ENCODE peak calls at places on chromosome 13, in five cellular contexts. N is activated CD4-positive, alpha-beta T cell treated with anti-CD3 and anti-CD28 coated beads, Interleukin-2, amount 10 ng/mL, durations not matched to agents 7 days and 5 days; E is HFFc6; K is activated effector memory CD4-positive, alpha-beta T cell treated with Interleukin-2 at 50 U/mL for 16 hours; X is stimulated activated CD8-positive, alpha-beta memory T cell treated with anti-CD3 and anti-CD28 coated beads, Interleukin-4, amount 100 ng/mL, for 4 hours. Y is an unnamed sample.

GRCh38 chr13:49731766-49732165 is 40.5 kb upstream of the EBPL start:
- DNase-seq in N (no peak), E (peak), K (no peak), X (no peak), Y (peak)

GRCh38 chr13:27338816-27339215 is 68.2 kb downstream of the RASL11A start:
- DNase-seq in N (no peak), E (no peak), K (no peak), X (no peak), Y (no peak)

GRCh38 chr13:85529216-85529590 is 270.0 kb downstream of the SLITRK6 start:
- DNase-seq in N (no peak), E (peak), K (no peak), X (no peak), Y (no peak)

GRCh38 chr13:104809483-104809882 is 1726.0 kb downstream of the EFNB2 start:
- DNase-seq in N (no peak), E (no peak), K (no peak), X (no peak), Y (no peak)

GRCh38 chr13:100089633-100090032 is 740 bp downstream of the PCCA start:
- DNase-seq in N (peak), E (no peak), K (no peak), X (no peak), Y (no peak)

GRCh38 chr13:66994097-66994496 is 236.0 kb downstream of the PCDH9 start:
- DNase-seq in N (peak), E (no peak), K (no peak), X (no peak), Y (no peak)

GRCh38 chr13:21039097-21039800 is 22.1 kb downstream of the LATS2 start:
- DNase-seq in N (no peak), E (no peak), K (no peak), X (no peak), Y (no peak)

GRCh38 chr13:43546260-43546659 is 240.5 kb downstream of the ENOX1 start:
- DNase-seq in N (no peak), E (no peak), K (no peak), X (no peak), Y (no peak)

GRCh38 chr13:32428581-32429072 is 697 bp upstream of the N4BP2L1 start:
- DNase-seq in N (no peak), E (no peak), K (no peak), X (no peak), Y (no peak)

GRCh38 chr13:42354246-42355117 is 82.5 kb downstream of the AKAP11 start:
- DNase-seq in N (peak), E (peak), K (peak), X (no peak), Y (no peak)

GRCh38 chr13:110570886-110571285 is 9.4 kb upstream of the RAB20 start:
- DNase-seq in N (no peak), E (no peak), K (no peak), X (no peak), Y (no peak)

GRCh38 chr13:99120751-99121150 is 79.9 kb upstream of the UBAC2 start:
- DNase-seq in N (no peak), E (no peak), K (no peak), X (no peak), Y (no peak)

GRCh38 chr13:86757236-86757978 is 913.8 kb upstream of the SLITRK5 start:
- DNase-seq in N (peak), E (no peak), K (peak), X (no peak), Y (no peak)

GRCh38 chr13:108377646-108378206 is 108.2 kb downstream of the TNFSF13B start:
- DNase-seq in N (no peak), E (no peak), K (no peak), X (no peak), Y (no peak)